ENCODE peak calls at places on chromosomes 7 and 10, in ten cellular contexts. T is neural progenitor cell; R is tibial artery; W is A549; X is upper lobe of right lung; U is ovary; Y is uterus; I is naive thymus-derived CD4-positive, alpha-beta T cell; J is OCI-LY7; N is GM23248. Q is an unnamed sample.

GRCh38 chr10:5574642-5575131 is 49.9 kb downstream of the CALML3 start:
- DNase-seq in T (no peak), R (peak; percentile 37), W (no peak), X (peak; percentile 43), U (no peak), Y (no peak), I (no peak), J (no peak), N (no peak), Q (no peak)

GRCh38 chr7:30330134-30331111 is 46.0 kb downstream of the ZNRF2 start:
- DNase-seq in T (no peak), R (no peak), W (no peak), X (no peak), U (no peak), Y (no peak), I (peak; percentile 49), J (peak; percentile 71), N (no peak), Q (no peak)

GRCh38 chr10:46298346-46299266 is 11.8 kb downstream of the ANTXRL start:
- DNase-seq in T (no peak), R (no peak), W (no peak), X (no peak), U (no peak), Y (no peak), I (no peak), J (peak; percentile 66), N (no peak), Q (no peak)

GRCh38 chr10:26987851-26988250 is 112.4 kb downstream of the ANKRD26 start:
- DNase-seq in T (no peak), R (no peak), W (no peak), X (no peak), U (no peak), Y (no peak), I (no peak), J (no peak), N (peak; percentile 18), Q (no peak)

GRCh38 chr7:90919766-90920165 is 323.6 kb downstream of the CDK14 start:
- DNase-seq in T (no peak), R (no peak), W (no peak), X (no peak), U (no peak), Y (no peak), I (no peak), J (no peak), N (no peak), Q (no peak)

GRCh38 chr7:9231683-9232082 is 798.3 kb downstream of the NXPH1 start:
- DNase-seq in T (peak; percentile 53), R (no peak), W (no peak), X (no peak), U (no peak), Y (no peak), I (no peak), J (no peak), N (no peak), Q (no peak)

GRCh38 chr7:122219253-122219865 is 75.3 kb upstream of the AASS start:
- DNase-seq in T (peak; percentile 25), R (no peak), W (peak; percentile 10), X (no peak), U (no peak), Y (no peak), I (no peak), J (peak; percentile 8), N (peak; percentile 38), Q (no peak)

GRCh38 chr10:90775351-90776028 is 82.3 kb downstream of the HTR7 start:
- DNase-seq in T (peak; percentile 26), R (no peak), W (no peak), X (no peak), U (no peak), Y (no peak), I (no peak), J (no peak), N (peak; percentile 61), Q (no peak)

GRCh38 chr7:153224890-153225289 is 465.3 kb downstream of the ACTR3B start:
- DNase-seq in T (no peak), R (no peak), W (no peak), X (no peak), U (no peak), Y (no peak), I (no peak), J (no peak), N (no peak), Q (no peak)

GRCh38 chr10:2734691-2735090 is 332.7 kb upstream of the PFKP start:
- DNase-seq in T (no peak), R (no peak), W (no peak), X (no peak), U (no peak), Y (no peak), I (no peak), J (no peak), N (no peak), Q (no peak)

GRCh38 chr10:97851341-97852001 is 1.8 kb downstream of the GOLGA7B start:
- DNase-seq in T (no peak), R (no peak), W (no peak), X (peak; percentile 77), U (no peak), Y (no peak), I (no peak), J (peak; percentile 19), N (no peak), Q (no peak)

GRCh38 chr7:41637051-41637450 is 65.8 kb downstream of the INHBA start:
- DNase-seq in T (no peak), R (no peak), W (no peak), X (no peak), U (no peak), Y (no peak), I (no peak), J (no peak), N (peak; percentile 46), Q (no peak)

GRCh38 chr7:8290645-8291308 is 28.8 kb upstream of the ICA1 start:
- DNase-seq in T (no peak), R (no peak), W (no peak), X (no peak), U (no peak), Y (no peak), I (no peak), J (no peak), N (no peak), Q (peak; percentile 58)

DNA sequence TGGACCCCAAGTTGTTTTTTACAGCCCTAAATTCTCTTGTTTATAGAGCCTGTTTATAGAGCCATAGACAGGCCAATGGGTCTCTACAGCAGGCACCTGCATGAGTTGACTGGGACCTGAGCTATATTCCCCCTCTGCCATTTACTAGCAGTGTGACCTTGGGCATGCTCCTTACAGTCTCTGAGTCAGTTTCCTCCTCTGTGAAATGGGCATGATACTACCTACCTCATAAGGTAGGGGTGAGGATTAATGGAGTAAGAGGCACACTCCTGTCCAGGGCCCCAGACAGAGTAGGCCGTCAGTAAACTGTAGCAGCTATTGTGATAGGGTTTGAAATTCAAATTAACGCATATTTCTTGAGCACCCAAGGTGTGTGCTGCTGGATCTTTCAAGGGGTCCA is 138.1 kb downstream of the TCF7L2 start:
- DNase-seq in T (no peak), R (peak; percentile 28), W (no peak), X (no peak), U (no peak), Y (no peak), I (no peak), J (no peak), N (no peak), Q (no peak)
- H3K27ac ChIP-seq in T (no peak overlapping the region), R (peak overlapping the region; percentile 60), W (peak overlapping the region; percentile 92), X (peak overlapping the region; percentile 38), U (no peak overlapping the region), Y (peak overlapping the region; percentile 72), I (no peak overlapping the region), J (no peak overlapping the region), N (peak overlapping the region; percentile 88), Q (no peak overlapping the region)

GRCh38 chr10:17787087-17787942 is 21.8 kb upstream of the MRC1 start:
- DNase-seq in T (no peak), R (no peak), W (peak; percentile 89), X (no peak), U (no peak), Y (no peak), I (no peak), J (no peak), N (peak; percentile 97), Q (no peak)
- H3K27ac ChIP-seq in T (no peak overlapping the region), R (no peak overlapping the region), W (peak overlapping the region; percentile 89), X (no peak overlapping the region), U (no peak overlapping the region), Y (no peak overlapping the region), I (no peak overlapping the region), J (no peak overlapping the region), N (peak overlapping the region; percentile 24), Q (no peak overlapping the region)

GRCh38 chr7:150335774-150336112 is 5.7 kb downstream of the RARRES2 start:
- DNase-seq in T (no peak), R (peak; percentile 61), W (no peak), X (peak; percentile 33), U (no peak), Y (no peak), I (no peak), J (no peak), N (no peak), Q (peak; percentile 78)
- H3K27ac ChIP-seq in T (no peak overlapping the region), R (peak overlapping the region; percentile 50), W (no peak overlapping the region), X (peak overlapping the region; percentile 66), U (no peak overlapping the region), Y (peak overlapping the region; percentile 96), I (no peak overlapping the region), J (no peak overlapping the region), N (no peak overlapping the region), Q (peak overlapping the region; percentile 83)

GRCh38 chr7:55059006-55059405 is 40.2 kb downstream of the EGFR start:
- DNase-seq in T (no peak), R (no peak), W (no peak), X (no peak), U (no peak), Y (no peak), I (no peak), J (no peak), N (no peak), Q (no peak)

GRCh38 chr7:55062106-55062499 is 43.3 kb downstream of the EGFR start:
- DNase-seq in T (no peak), R (no peak), W (no peak), X (no peak), U (no peak), Y (no peak), I (no peak), J (no peak), N (peak; percentile 48), Q (no peak)

GRCh38 chr7:55063036-55063435 is 44.2 kb downstream of the EGFR start:
- DNase-seq in T (no peak), R (no peak), W (no peak), X (no peak), U (no peak), Y (no peak), I (no peak), J (no peak), N (no peak), Q (no peak)

GRCh38 chr7:55060085-55060484 is 41.3 kb downstream of the EGFR start:
- DNase-seq in T (no peak), R (no peak), W (no peak), X (no peak), U (no peak), Y (no peak), I (no peak), J (no peak), N (no peak), Q (no peak)

DNA sequence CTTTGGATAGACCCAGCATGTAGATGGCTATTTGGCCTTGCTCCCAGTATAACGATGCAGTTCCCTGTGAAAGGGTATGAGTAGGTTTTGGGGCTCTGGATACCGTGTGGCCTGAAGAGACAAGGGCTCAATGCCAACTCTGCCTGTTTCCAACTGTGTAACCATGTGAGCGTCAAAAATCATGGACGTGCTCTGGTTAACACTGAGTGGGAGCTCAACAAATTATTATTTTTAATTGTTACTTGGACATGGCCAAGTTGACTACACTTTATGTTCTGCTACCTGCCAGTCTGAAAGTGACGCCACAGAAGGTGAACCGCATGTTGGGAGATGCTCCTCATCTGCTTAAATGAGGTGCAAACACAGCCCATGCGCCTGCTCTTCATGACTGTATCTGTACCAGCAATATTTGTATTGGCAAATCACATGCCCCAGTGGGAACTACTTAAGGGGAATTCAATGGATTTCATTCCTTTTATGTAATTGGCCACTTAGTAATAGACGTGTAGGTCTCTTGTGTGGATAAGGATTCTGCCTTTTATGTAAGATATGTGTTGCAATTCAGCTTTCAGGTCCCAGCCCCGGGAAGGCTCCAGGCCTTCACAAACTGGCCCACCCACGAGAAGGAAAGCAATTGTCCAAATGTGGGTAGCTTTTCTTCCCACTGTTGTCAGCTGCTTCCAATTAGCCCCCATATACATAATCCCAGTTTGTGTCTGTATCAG is 42.0 kb downstream of the EGFR start:
- DNase-seq in T (no peak), R (no peak), W (no peak), X (no peak), U (no peak), Y (no peak), I (no peak), J (no peak), N (peak; percentile 68), Q (no peak)
- H3K27ac ChIP-seq in T (no peak overlapping the region), R (peak overlapping the region; percentile 42), W (peak overlapping the region; percentile 92), X (no peak overlapping the region), U (no peak overlapping the region), Y (peak overlapping the region; percentile 61), I (no peak overlapping the region), J (no peak overlapping the region), N (peak overlapping the region; percentile 85), Q (no peak overlapping the region)

Q was measured in body of pancreas.